ENCODE peak calls at places on chromosomes 16 and 17, in six cellular contexts. H is K562, N is H1, I is GM12878, S is HepG2, Q is HCT116. X is an unnamed sample.

GRCh38 chr17:83174859-83175550 is 95.6 kb downstream of the METRNL start:
- DNase-seq in H (no peak), N (no peak), I (no peak), S (no peak), Q (no peak), X (no peak)

GRCh38 chr16:78240459-78241222 is 141.2 kb downstream of the WWOX start:
- DNase-seq in H (no peak), N (no peak), I (no peak), S (peak), Q (no peak), X (no peak)

GRCh38 chr17:13638855-13639458 is 37.2 kb upstream of the HS3ST3A1 start:
- DNase-seq in H (no peak), N (no peak), I (no peak), S (no peak), Q (no peak), X (peak)

GRCh38 chr17:74116087-74116717 is 87.3 kb upstream of the RPL38 start:
- DNase-seq in H (no peak), N (no peak), I (no peak), S (no peak), Q (no peak), X (no peak)

GRCh38 chr16:49250689-49251088 is 30.9 kb downstream of the CBLN1 start:
- DNase-seq in H (no peak), N (no peak), I (no peak), S (no peak), Q (no peak), X (peak)

GRCh38 chr17:65022137-65022536 is 34.4 kb downstream of the GNA13 start:
- DNase-seq in H (no peak), N (no peak), I (no peak), S (no peak), Q (no peak), X (no peak)

GRCh38 chr17:63841350-63842172 is 924 bp downstream of the SMARCD2 start:
- DNase-seq in H (peak), N (no peak), I (no peak), S (peak), Q (no peak), X (no peak)

GRCh38 chr16:23877107-23878070 is 41.6 kb downstream of the PRKCB start:
- DNase-seq in H (no peak), N (no peak), I (no peak), S (no peak), Q (no peak), X (no peak)

GRCh38 chr16:54544553-54545180 is 258.1 kb upstream of the IRX3 start:
- DNase-seq in H (no peak), N (no peak), I (no peak), S (no peak), Q (no peak), X (no peak)

GRCh38 chr16:12276631-12277030 is 300.1 kb downstream of the SNX29 start:
- DNase-seq in H (no peak), N (no peak), I (no peak), S (no peak), Q (no peak), X (no peak)

GRCh38 chr17:6699997-6700947 is 12.9 kb downstream of the SLC13A5 start:
- DNase-seq in H (no peak), N (no peak), I (no peak), S (peak), Q (no peak), X (peak)

GRCh38 chr17:80725532-80725931 is 180.9 kb downstream of the RPTOR start:
- DNase-seq in H (no peak), N (no peak), I (no peak), S (no peak), Q (no peak), X (no peak)

GRCh38 chr16:14286381-14287230 is 215.5 kb downstream of the MRTFB start:
- DNase-seq in H (no peak), N (no peak), I (no peak), S (no peak), Q (no peak), X (no peak)

GRCh38 chr17:17433260-17433659 is 43.5 kb upstream of the MED9 start:
- DNase-seq in H (no peak), N (no peak), I (no peak), S (peak), Q (no peak), X (no peak)

GRCh38 chr17:79936661-79937434 is 97.6 kb upstream of the CBX4 start:
- DNase-seq in H (no peak), N (no peak), I (no peak), S (no peak), Q (no peak), X (no peak)

GRCh38 chr17:64123114-64123513 is 6.8 kb downstream of the ERN1 start:
- DNase-seq in H (no peak), N (no peak), I (no peak), S (no peak), Q (no peak), X (no peak)

GRCh38 chr17:27038676-27039075 is 255.2 kb upstream of the WSB1 start:
- DNase-seq in H (peak), N (no peak), I (no peak), S (peak), Q (peak), X (peak)

GRCh38 chr16:53768167-53768566 is 64.2 kb downstream of the FTO start:
- DNase-seq in H (no peak), N (no peak), I (no peak), S (no peak), Q (no peak), X (no peak)

GRCh38 chr16:77214411-77215138 is 15.4 kb downstream of the SYCE1L start:
- DNase-seq in H (no peak), N (no peak), I (no peak), S (no peak), Q (no peak), X (no peak)

GRCh38 chr16:50068550-50068949 is 2.8 kb downstream of the HEATR3 start:
- DNase-seq in H (no peak), N (no peak), I (no peak), S (no peak), Q (no peak), X (no peak)

GRCh38 chr17:18363021-18363941 is at the start of gene SHMT1:
- DNase-seq in H (peak), N (peak), I (peak), S (peak), Q (peak), X (peak)

GRCh38 chr17:80949451-80950421 is 41.9 kb upstream of the CHMP6 start:
- DNase-seq in H (no peak), N (no peak), I (no peak), S (no peak), Q (no peak), X (no peak)

GRCh38 chr16:56203052-56203451 is 11.8 kb downstream of the GNAO1 start:
- DNase-seq in H (peak), N (no peak), I (no peak), S (peak), Q (peak), X (no peak)

DNA sequence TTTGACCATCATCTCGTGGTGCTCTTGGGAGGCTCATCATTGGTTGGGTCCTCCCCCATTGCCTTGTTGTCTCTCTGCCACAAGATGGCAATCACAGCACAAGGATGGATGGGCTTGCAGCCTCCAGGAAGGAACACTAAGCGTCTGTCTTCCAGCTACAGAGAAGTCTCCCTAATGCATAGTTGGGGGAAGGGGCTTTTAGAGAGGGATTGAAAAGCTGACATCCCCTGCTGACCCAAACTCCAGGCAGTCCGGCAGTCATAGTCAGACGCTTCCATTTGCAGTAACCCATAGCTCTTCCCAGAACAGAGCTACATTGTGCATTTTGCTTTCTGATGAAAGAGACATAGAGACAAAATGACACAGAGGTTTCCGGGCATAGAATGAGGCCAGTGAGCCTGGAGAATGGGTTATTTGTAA is 111.4 kb downstream of the UTP18 start:
- DNase-seq in H (peak), N (peak), I (peak), S (peak), Q (peak), X (peak)
- TF ChIP-seq ZNF274 in H (no peak), N (no peak), I (no peak), S (no peak), Q (no peak), X (no peak)

GRCh38 chr17:28253663-28254062 is 65.3 kb upstream of the TMEM97 start:
- DNase-seq in H (no peak), N (no peak), I (no peak), S (no peak), Q (no peak), X (no peak)

GRCh38 chr17:28256370-28256769 is 62.6 kb upstream of the TMEM97 start:
- DNase-seq in H (no peak), N (no peak), I (no peak), S (no peak), Q (no peak), X (no peak)

GRCh38 chr17:28255616-28256015 is 63.4 kb upstream of the TMEM97 start:
- DNase-seq in H (no peak), N (no peak), I (no peak), S (no peak), Q (no peak), X (no peak)

GRCh38 chr17:28249706-28250105 is 69.3 kb upstream of the TMEM97 start:
- DNase-seq in H (no peak), N (no peak), I (no peak), S (no peak), Q (no peak), X (no peak)

GRCh38 chr17:28252436-28252835 is 66.6 kb upstream of the TMEM97 start:
- DNase-seq in H (no peak), N (no peak), I (no peak), S (no peak), Q (no peak), X (no peak)
- TF ChIP-seq ZNF274 in H (no peak), N (no peak), I (no peak), S (no peak), Q (no peak), X (no peak)

DNA sequence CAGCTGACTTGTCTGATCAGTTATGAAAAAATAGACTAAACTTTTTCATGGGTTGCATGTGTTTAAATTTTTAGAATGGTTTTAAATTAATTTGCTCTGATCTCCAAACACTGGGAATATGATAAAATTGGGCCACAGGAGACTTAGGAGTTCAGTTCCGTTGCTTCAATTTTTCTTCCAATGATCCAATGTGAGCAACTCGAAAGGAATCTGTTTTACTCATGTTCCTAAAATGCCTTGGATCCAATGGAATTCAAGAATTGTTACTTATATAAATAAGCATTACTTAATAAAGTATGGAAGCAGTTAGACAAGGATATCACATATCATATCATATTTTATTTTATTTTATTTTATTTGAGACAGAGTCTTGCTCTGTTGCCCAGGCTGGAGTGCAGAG is 56.0 kb upstream of the NACA2 start:
- DNase-seq in H (no peak), N (no peak), I (no peak), S (no peak), Q (no peak), X (no peak)
- TF ChIP-seq ZNF274 in H (no peak), N (no peak), I (no peak), S (no peak), Q (no peak), X (no peak)

DNA sequence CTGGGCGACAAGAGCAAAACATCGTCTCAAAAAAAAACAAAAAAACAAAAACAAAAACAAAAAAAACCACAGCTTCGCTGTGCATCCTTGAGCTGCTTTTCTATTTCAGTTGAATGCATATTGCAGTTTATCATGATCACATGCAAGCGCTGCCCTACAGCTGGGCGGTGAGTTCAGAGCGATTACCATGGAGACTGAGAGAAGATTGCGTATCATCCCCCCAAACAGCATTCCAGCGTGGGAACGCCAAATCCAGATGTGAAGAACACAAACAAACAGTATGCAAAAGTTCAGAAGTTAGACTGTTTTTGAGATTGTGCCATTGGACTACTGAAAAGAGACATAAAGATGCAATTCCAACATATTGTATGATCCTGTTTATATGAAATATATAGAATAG is 15.1 kb upstream of the SLC52A1 start:
- DNase-seq in H (no peak), N (no peak), I (no peak), S (no peak), Q (no peak), X (no peak)
- TF ChIP-seq ZNF274 in H (no peak), N (no peak), I (no peak), S (no peak), Q (no peak), X (no peak)

GRCh38 chr16:70348991-70349390 is 2.3 kb downstream of the DDX19A start:
- DNase-seq in H (no peak), N (no peak), I (no peak), S (no peak), Q (no peak), X (no peak)
- TF ChIP-seq ZNF274 in H (no peak), N (no peak), I (no peak), S (no peak), Q (no peak), X (no peak)

GRCh38 chr17:31653710-31654109 is 205.3 kb downstream of the COPRS start:
- DNase-seq in H (no peak), N (no peak), I (no peak), S (no peak), Q (no peak), X (no peak)

GRCh38 chr17:31649302-31649701 is 209.7 kb downstream of the COPRS start:
- DNase-seq in H (no peak), N (no peak), I (no peak), S (no peak), Q (no peak), X (no peak)

GRCh38 chr17:31650756-31651520 is 208.1 kb downstream of the COPRS start:
- DNase-seq in H (no peak), N (no peak), I (no peak), S (no peak), Q (no peak), X (no peak)

GRCh38 chr17:31657876-31658275 is 201.2 kb downstream of the COPRS start:
- DNase-seq in H (no peak), N (no peak), I (no peak), S (no peak), Q (no peak), X (no peak)

GRCh38 chr17:31654936-31655335 is 204.1 kb downstream of the COPRS start:
- DNase-seq in H (no peak), N (no peak), I (no peak), S (no peak), Q (no peak), X (no peak)
- TF ChIP-seq ZNF274 in H (no peak), N (no peak), I (no peak), S (no peak), Q (no peak), X (no peak)

DNA sequence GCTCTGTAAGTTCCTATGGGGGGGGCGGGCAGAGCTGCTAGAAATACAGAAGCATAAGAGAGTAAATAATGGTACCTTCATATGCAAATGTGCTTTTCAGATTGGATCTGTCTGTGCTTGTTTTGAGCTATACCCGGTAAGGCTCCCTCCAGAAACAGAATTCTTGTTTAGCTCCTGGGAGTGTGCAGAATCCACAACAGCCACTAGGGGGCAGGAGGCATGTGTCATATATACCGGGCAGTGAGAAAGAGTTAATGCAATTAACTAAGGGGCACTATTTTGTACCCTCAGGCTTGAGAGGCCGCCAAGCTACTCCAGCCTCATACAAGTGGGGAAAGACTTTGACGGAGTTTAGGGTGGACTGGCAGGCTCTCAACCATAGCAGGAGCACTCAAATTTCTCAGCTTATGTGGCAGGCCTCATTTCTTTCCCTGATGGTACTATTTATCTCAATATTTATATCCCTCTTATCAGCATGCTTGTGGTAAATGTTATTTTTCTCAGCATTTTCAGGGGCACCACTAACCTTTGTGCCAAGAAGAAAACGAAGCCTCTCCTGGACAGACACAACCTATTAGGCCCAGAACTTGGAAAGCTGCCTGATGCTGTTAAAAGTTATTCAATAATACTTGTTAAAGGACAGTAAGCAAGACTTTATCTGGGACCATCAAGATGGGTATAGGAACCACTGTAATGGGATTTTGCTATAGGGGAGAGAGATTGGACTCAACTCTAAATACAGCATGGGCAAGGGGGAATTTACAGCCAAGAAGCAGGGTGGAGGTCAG is 10.7 kb upstream of the CENPV start:
- DNase-seq in H (peak), N (no peak), I (peak), S (peak), Q (peak), X (peak)
- TF ChIP-seq ZNF274 in H (no peak), N (no peak), I (no peak), S (no peak), Q (no peak), X (no peak)